ENCODE peak calls at places on chromosomes 13 and 19, in seven cellular contexts. K is H54, P is EL, T is EH, U is ovary, S is neural crest cell, B is fibroblast of the conjunctiva. E is an unnamed sample.

GRCh38 chr13:43529796-43530195 is 257.0 kb downstream of the ENOX1 start:
- DNase-seq in B (no peak), U (no peak), P (no peak), T (no peak), K (no peak), S (no peak), E (no peak)

GRCh38 chr13:97011446-97012131 is 17.3 kb upstream of the OXGR1 start:
- DNase-seq in K (no peak), T (no peak), B (no peak), U (no peak), S (no peak), P (no peak), E (no peak)

GRCh38 chr19:2035590-2035991 is 15.5 kb downstream of the MKNK2 start:
- DNase-seq in T (no peak), K (no peak), B (no peak), S (no peak), U (peak), P (no peak), E (no peak)

GRCh38 chr19:7799640-7800355 is 30.2 kb upstream of the EVI5L start:
- DNase-seq in P (peak), U (peak), B (peak), S (peak), K (peak), T (peak), E (peak)

GRCh38 chr13:97002581-97002980 is 8.3 kb upstream of the OXGR1 start:
- DNase-seq in P (no peak), K (no peak), B (no peak), S (no peak), T (no peak), U (no peak), E (no peak)

GRCh38 chr13:63198076-63198475 is 1782.4 kb upstream of the PCDH20 start:
- DNase-seq in T (peak), U (no peak), B (no peak), P (no peak), S (no peak), K (no peak), E (no peak)

GRCh38 chr13:52070929-52071523 is 46.5 kb downstream of the UTP14C start:
- DNase-seq in S (no peak), U (no peak), T (peak), B (peak), P (peak), K (no peak), E (no peak)

GRCh38 chr13:112684444-112684843 is 5.4 kb upstream of the ATP11A start:
- DNase-seq in S (no peak), U (no peak), P (no peak), T (no peak), K (no peak), B (no peak), E (no peak)

GRCh38 chr19:35712910-35713845 is 4.6 kb upstream of the KMT2B start:
- DNase-seq in P (no peak), K (no peak), T (no peak), B (no peak), U (no peak), S (no peak), E (peak)

GRCh38 chr19:3276341-3276799 is 51.9 kb downstream of the CELF5 start:
- DNase-seq in S (no peak), U (no peak), K (peak), T (no peak), B (no peak), P (peak), E (no peak)

GRCh38 chr19:53432088-53432661 is 391 bp downstream of the ZNF761 start:
- DNase-seq in B (no peak), S (peak), T (peak), U (peak), P (peak), K (no peak), E (peak)

GRCh38 chr13:91142572-91142971 is 204.9 kb upstream of the MIR17HG start:
- DNase-seq in K (no peak), B (no peak), P (no peak), U (no peak), S (no peak), T (peak), E (no peak)

GRCh38 chr13:110593430-110594130 is 21.8 kb upstream of the NAXD start:
- DNase-seq in T (peak), U (no peak), S (no peak), K (peak), P (peak), B (peak), E (peak)

GRCh38 chr19:16359074-16359473 is 34.4 kb downstream of the KLF2 start:
- DNase-seq in T (no peak), U (no peak), K (no peak), P (no peak), B (no peak), S (no peak), E (no peak)

GRCh38 chr13:48783181-48783630 is 129.5 kb downstream of the CYSLTR2 start:
- DNase-seq in T (peak), K (no peak), P (peak), U (peak), S (no peak), B (peak), E (no peak)

GRCh38 chr13:57629821-57630235 is 1.7 kb upstream of the PCDH17 start:
- DNase-seq in P (no peak), T (peak), U (no peak), K (no peak), B (peak), S (peak), E (peak)

GRCh38 chr19:15369594-15369891 is 10.0 kb downstream of the AKAP8 start:
- DNase-seq in P (no peak), B (no peak), S (no peak), U (no peak), K (no peak), T (no peak), E (no peak)

GRCh38 chr19:13859361-13859880 is 17.5 kb upstream of the NANOS3 start:
- DNase-seq in K (no peak), S (no peak), U (no peak), T (peak), P (peak), B (no peak), E (no peak)

GRCh38 chr13:98509271-98510155 is 67.4 kb downstream of the STK24 start:
- DNase-seq in B (peak), S (no peak), K (peak), T (peak), P (peak), U (no peak), E (peak)

GRCh38 chr13:38399540-38399939 is 49.9 kb downstream of the UFM1 start:
- DNase-seq in U (no peak), B (no peak), T (no peak), S (no peak), P (no peak), K (no peak), E (no peak)

GRCh38 chr13:67148219-67148583 is 81.9 kb downstream of the PCDH9 start:
- DNase-seq in T (peak), P (peak), B (no peak), K (no peak), S (no peak), U (no peak), E (no peak)

GRCh38 chr13:32824671-32825070 is 191.6 kb upstream of the KL start:
- DNase-seq in T (peak), U (no peak), P (peak), B (peak), K (peak), S (no peak), E (no peak)

GRCh38 chr19:14434543-14435319 is 1.6 kb downstream of the PKN1 start:
- DNase-seq in B (peak), U (peak), S (no peak), T (peak), K (peak), P (peak), E (no peak)

GRCh38 chr13:106121173-106121754 is 414.2 kb downstream of the EFNB2 start:
- DNase-seq in P (no peak), U (no peak), K (no peak), T (no peak), B (no peak), S (no peak), E (no peak)

GRCh38 chr13:46367622-46368327 is 19.3 kb downstream of the RUBCNL start:
- DNase-seq in U (no peak), K (no peak), T (peak), P (peak), B (no peak), S (no peak), E (no peak)

GRCh38 chr13:48275507-48275906 is 28.0 kb upstream of the RB1 start:
- DNase-seq in S (no peak), B (no peak), T (no peak), K (no peak), U (no peak), P (no peak), E (no peak)

GRCh38 chr19:10224337-10224736 is 6.8 kb downstream of the S1PR2 start:
- DNase-seq in T (no peak), B (no peak), U (peak), S (no peak), K (no peak), P (no peak), E (no peak)

GRCh38 chr19:41921280-41922219 is 6.7 kb downstream of the ERFL start:
- DNase-seq in K (no peak), P (no peak), T (no peak), B (no peak), S (no peak), U (no peak), E (no peak)

GRCh38 chr13:112990783-112991182 is 21.8 kb downstream of the MCF2L start:
- DNase-seq in P (no peak), B (no peak), U (no peak), K (no peak), S (no peak), T (no peak), E (no peak)

E was measured in CD4-positive, CD25-positive, alpha-beta regulatory T cell.